ENCODE peak calls at places on chromosomes 6 and 20, in four cellular contexts. H, V, E and Q are unnamed samples.

GRCh38 chr6:44858998-44859397 is 469.1 kb upstream of the RUNX2 start:
- DNase-seq in H (no peak), V (no peak), E (no peak), Q (no peak)

GRCh38 chr20:58210398-58210747 is 18.1 kb downstream of the ANKRD60 start:
- DNase-seq in H (no peak), V (no peak), E (no peak), Q (no peak)

GRCh38 chr20:37727247-37727956 is 33.6 kb downstream of the CTNNBL1 start:
- DNase-seq in H (no peak), V (no peak), E (no peak), Q (no peak)

GRCh38 chr20:9575836-9576235 is 61.4 kb downstream of the LAMP5 start:
- DNase-seq in H (no peak), V (no peak), E (no peak), Q (no peak)

GRCh38 chr20:16581241-16581640 is 8.0 kb upstream of the KIF16B start:
- DNase-seq in H (no peak), V (no peak), E (no peak), Q (no peak)

GRCh38 chr6:80156204-80156603 is 49.7 kb downstream of the BCKDHB start:
- DNase-seq in H (no peak), V (no peak), E (no peak), Q (no peak)

GRCh38 chr20:63452341-63453028 is 20.0 kb downstream of the KCNQ2 start:
- DNase-seq in H (no peak), V (no peak), E (no peak), Q (no peak)

GRCh38 chr20:37624963-37625362 is 68.9 kb upstream of the CTNNBL1 start:
- DNase-seq in H (no peak), V (no peak), E (no peak), Q (no peak)

GRCh38 chr20:48332555-48332954 is 495.2 kb downstream of the PREX1 start:
- DNase-seq in H (no peak), V (no peak), E (no peak), Q (no peak)

GRCh38 chr6:169620171-169621125 is 81.4 kb downstream of the WDR27 start:
- DNase-seq in H (no peak), V (no peak), E (no peak), Q (no peak)

GRCh38 chr6:42388046-42388445 is 63.7 kb downstream of the TRERF1 start:
- DNase-seq in H (no peak), V (no peak), E (no peak), Q (no peak)

GRCh38 chr6:143694560-143694959 is 16.8 kb downstream of the PHACTR2 start:
- DNase-seq in H (no peak), V (no peak), E (no peak), Q (no peak)

GRCh38 chr20:37661536-37661935 is 32.3 kb upstream of the CTNNBL1 start:
- DNase-seq in H (no peak), V (no peak), E (no peak), Q (no peak)

GRCh38 chr6:17930321-17930993 is 57.0 kb downstream of the KIF13A start:
- DNase-seq in H (no peak), V (no peak), E (peak; percentile 44), Q (no peak)

GRCh38 chr20:56829788-56830385 is 200.8 kb downstream of the TFAP2C start:
- DNase-seq in H (no peak), V (no peak), E (no peak), Q (no peak)

GRCh38 chr6:134534708-134535149 is 216.8 kb upstream of the SGK1 start:
- DNase-seq in H (no peak), V (no peak), E (no peak), Q (no peak)

GRCh38 chr6:72261554-72261953 is 360.3 kb upstream of the KCNQ5 start:
- DNase-seq in H (no peak), V (no peak), E (no peak), Q (no peak)

GRCh38 chr6:126672654-126673053 is 332.7 kb downstream of the CENPW start:
- DNase-seq in H (no peak), V (no peak), E (no peak), Q (no peak)

GRCh38 chr6:145022199-145022782 is 713.0 kb downstream of the EPM2A start:
- DNase-seq in H (no peak), V (no peak), E (no peak), Q (no peak)

GRCh38 chr6:13307508-13307995 is 20.8 kb downstream of the TBC1D7 start:
- DNase-seq in H (no peak), V (no peak), E (no peak), Q (no peak)

GRCh38 chr6:146968041-146968760 is 236.0 kb upstream of the STXBP5 start:
- DNase-seq in H (no peak), V (no peak), E (no peak), Q (no peak)

GRCh38 chr6:28982476-28983266 is 22.4 kb downstream of the ZNF311 start:
- DNase-seq in H (peak; percentile 11), V (no peak), E (peak; percentile 48), Q (no peak)

GRCh38 chr20:444117-444516 is 18.2 kb downstream of the TBC1D20 start:
- DNase-seq in H (no peak), V (no peak), E (no peak), Q (no peak)

GRCh38 chr6:24401458-24401857 is 1.3 kb upstream of the MRS2 start:
- DNase-seq in H (no peak), V (peak; percentile 75), E (no peak), Q (no peak)

GRCh38 chr6:134766497-134766896 is 183.4 kb downstream of the ALDH8A1 start:
- DNase-seq in H (no peak), V (no peak), E (no peak), Q (no peak)

GRCh38 chr6:44166591-44167184 is 8.1 kb downstream of the CAPN11 start:
- DNase-seq in H (no peak), V (no peak), E (peak; percentile 51), Q (no peak)

GRCh38 chr6:108168501-108168979 is 2.7 kb downstream of the NR2E1 start:
- DNase-seq in H (no peak), V (no peak), E (no peak), Q (no peak)

GRCh38 chr6:85703359-85703758 is 60.7 kb upstream of the SYNCRIP start:
- DNase-seq in H (no peak), V (no peak), E (no peak), Q (no peak)

GRCh38 chr6:17589402-17590116 is 10.5 kb upstream of the FAM8A1 start:
- DNase-seq in H (no peak), V (no peak), E (no peak), Q (peak; percentile 91)

GRCh38 chr6:107179004-107179403 is 63.7 kb upstream of the BEND3 start:
- DNase-seq in H (no peak), V (no peak), E (no peak), Q (peak; percentile 7)

GRCh38 chr6:76230711-76231110 is 158.2 kb upstream of the IMPG1 start:
- DNase-seq in H (no peak), V (no peak), E (no peak), Q (peak; percentile 29)

GRCh38 chr6:120826253-120826652 is 508.0 kb downstream of the TBC1D32 start:
- DNase-seq in H (no peak), V (no peak), E (no peak), Q (peak; percentile 53)

GRCh38 chr6:105759946-105760345 is 326.2 kb upstream of the PRDM1 start:
- DNase-seq in H (no peak), V (no peak), E (no peak), Q (no peak)

DNA sequence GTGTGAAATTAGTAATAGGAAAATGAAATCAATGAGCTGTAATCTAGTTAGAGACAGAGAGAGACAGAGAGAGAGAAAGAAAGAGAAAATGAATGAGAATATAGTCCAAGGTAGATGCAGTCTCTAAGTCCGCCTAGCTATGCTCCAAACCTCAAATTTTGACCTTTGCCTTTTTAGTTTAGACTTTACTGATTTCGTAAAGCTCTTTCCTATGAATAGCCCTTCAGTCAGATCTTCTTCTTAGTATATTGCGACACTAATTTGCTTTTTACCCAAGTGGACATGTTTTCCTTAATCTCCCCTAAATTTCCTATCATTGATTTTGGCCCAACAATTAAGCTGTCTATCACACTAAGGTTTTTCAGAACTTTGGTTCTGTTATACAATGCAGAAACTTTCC is 49.5 kb downstream of the TFAP2D start:
- DNase-seq in H (no peak), V (no peak), E (no peak), Q (no peak)
- TF ChIP-seq EGR1 in H (no peak), V (no peak), E (no peak), Q (no peak)

DNA sequence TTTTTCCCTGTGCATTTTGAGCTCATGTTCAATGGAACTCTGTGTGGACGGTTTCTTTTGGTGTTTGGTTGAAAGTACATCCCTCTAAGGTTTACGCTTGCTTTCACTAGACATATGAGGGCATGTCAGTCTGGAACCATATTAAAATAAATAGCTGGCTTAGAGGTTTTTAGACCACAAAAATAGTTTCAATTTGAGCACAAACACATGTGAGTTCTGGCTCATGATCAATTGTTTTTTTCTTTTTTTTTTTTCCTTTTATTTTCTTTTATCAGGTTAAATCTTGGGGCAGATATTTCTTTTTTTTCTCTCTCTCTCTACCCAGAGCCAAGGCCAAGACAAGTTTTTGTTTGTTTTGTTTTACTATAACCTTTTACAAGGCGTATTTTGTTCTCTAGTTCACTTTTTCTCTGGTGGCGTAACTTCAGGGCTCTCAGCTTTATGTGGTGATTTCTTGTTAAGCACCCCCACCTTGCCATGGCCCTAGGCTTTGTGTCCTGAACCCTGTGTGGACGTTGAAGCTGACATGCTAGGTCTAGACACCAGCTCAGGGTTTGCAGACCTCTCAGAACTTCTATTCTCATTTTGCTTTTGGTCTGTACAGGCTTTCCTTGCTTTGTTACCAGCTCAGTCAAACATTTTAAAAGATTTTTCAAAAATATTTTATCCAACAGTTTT is 93.0 kb downstream of the SHLD1 start:
- DNase-seq in H (peak; percentile 55), V (no peak), E (no peak), Q (no peak)
- TF ChIP-seq EGR1 in H (no peak), V (no peak), E (no peak), Q (no peak)

GRCh38 chr20:51767018-51767866 is 948 bp downstream of the ATP9A start:
- DNase-seq in H (no peak), V (peak; percentile 67), E (peak; percentile 50), Q (peak; percentile 85)
- TF ChIP-seq EGR1 in H (no peak), V (no peak), E (no peak), Q (peak; percentile 37)

GRCh38 chr20:46751856-46752255 is 42.4 kb downstream of the SLC2A10 start:
- DNase-seq in H (no peak), V (no peak), E (peak; percentile 27), Q (no peak)

GRCh38 chr20:46741924-46742692 is 32.7 kb downstream of the SLC2A10 start:
- DNase-seq in H (no peak), V (no peak), E (no peak), Q (no peak)

GRCh38 chr20:46743088-46743487 is 33.6 kb downstream of the SLC2A10 start:
- DNase-seq in H (no peak), V (no peak), E (no peak), Q (no peak)

GRCh38 chr20:46749164-46749563 is 39.7 kb downstream of the SLC2A10 start:
- DNase-seq in H (no peak), V (no peak), E (no peak), Q (no peak)

DNA sequence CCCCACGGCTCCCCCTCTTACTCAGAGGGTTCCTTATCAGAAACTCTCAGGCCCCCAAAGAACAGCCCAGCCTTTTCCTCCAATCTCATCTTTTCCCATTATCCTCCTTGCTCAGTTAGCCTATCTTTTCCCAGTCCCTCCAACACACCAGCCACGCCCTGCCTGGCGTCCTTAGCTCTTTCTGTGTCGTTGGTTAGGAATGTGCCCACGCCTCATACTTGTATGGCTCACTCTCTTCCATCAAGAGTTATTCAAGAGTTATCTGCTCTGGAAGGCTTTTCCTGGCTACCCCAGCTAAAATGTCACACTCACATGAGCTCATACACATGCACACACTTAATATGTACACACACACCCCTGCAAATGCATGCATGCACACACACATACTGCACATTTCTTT is 37.5 kb downstream of the SLC2A10 start:
- DNase-seq in H (no peak), V (no peak), E (no peak), Q (peak; percentile 28)
- TF ChIP-seq EGR1 in H (no peak), V (no peak), E (no peak), Q (no peak)

GRCh38 chr20:40046703-40047102 is 642.3 kb downstream of the MAFB start:
- DNase-seq in H (no peak), V (no peak), E (no peak), Q (no peak)
- TF ChIP-seq EGR1 in H (no peak), V (no peak), E (no peak), Q (no peak)